ENCODE peak calls at places on chromosomes 12 and 14, in seven cellular contexts. One of them, this sample, is unnamed.

GRCh38 chr14:106163316-106163715 is 636.9 kb downstream of the TMEM121 start:
- DNase-seq in mesothelial cell of epicardium: no peak
- DNase-seq in H7: no peak
- DNase-seq in HFFc6: no peak
- DNase-seq in ELR: no peak
- DNase-seq in occipital lobe: no peak
- DNase-seq in Calu3: no peak
- DNase-seq in this sample: no peak

GRCh38 chr12:116376354-116377193 is 99.1 kb upstream of the MED13L start:
- DNase-seq in Calu3: no peak
- DNase-seq in occipital lobe: no peak
- DNase-seq in mesothelial cell of epicardium: no peak
- DNase-seq in HFFc6: peak; percentile 85
- DNase-seq in ELR: peak; percentile 94
- DNase-seq in H7: no peak
- DNase-seq in this sample: no peak

GRCh38 chr14:74333909-74334308 is 14.4 kb upstream of the VRTN start:
- DNase-seq in Calu3: no peak
- DNase-seq in ELR: peak; percentile 61
- DNase-seq in occipital lobe: no peak
- DNase-seq in H7: no peak
- DNase-seq in HFFc6: peak; percentile 75
- DNase-seq in mesothelial cell of epicardium: no peak
- DNase-seq in this sample: no peak

GRCh38 chr12:106045251-106045674 is 93.5 kb downstream of the NUAK1 start:
- DNase-seq in H7: no peak
- DNase-seq in mesothelial cell of epicardium: no peak
- DNase-seq in Calu3: no peak
- DNase-seq in ELR: no peak
- DNase-seq in occipital lobe: no peak
- DNase-seq in HFFc6: peak; percentile 28
- DNase-seq in this sample: no peak

GRCh38 chr12:6234214-6234613 is 34.0 kb downstream of the CD9 start:
- DNase-seq in HFFc6: no peak
- DNase-seq in ELR: no peak
- DNase-seq in mesothelial cell of epicardium: no peak
- DNase-seq in H7: no peak
- DNase-seq in occipital lobe: no peak
- DNase-seq in Calu3: no peak
- DNase-seq in this sample: no peak

GRCh38 chr12:753401-754237 is 1.2 kb downstream of the WNK1 start:
- DNase-seq in HFFc6: no peak
- DNase-seq in mesothelial cell of epicardium: peak; percentile 20
- DNase-seq in H7: peak; percentile 73
- DNase-seq in occipital lobe: peak; percentile 40
- DNase-seq in Calu3: peak; percentile 67
- DNase-seq in ELR: peak; percentile 52
- DNase-seq in this sample: peak; percentile 27

GRCh38 chr12:94670075-94670474 is 19.7 kb upstream of the TMCC3 start:
- DNase-seq in occipital lobe: no peak
- DNase-seq in H7: no peak
- DNase-seq in Calu3: peak; percentile 9
- DNase-seq in ELR: no peak
- DNase-seq in HFFc6: no peak
- DNase-seq in mesothelial cell of epicardium: no peak
- DNase-seq in this sample: no peak

GRCh38 chr12:21939435-21939834 is 1.8 kb downstream of the ABCC9 start:
- DNase-seq in mesothelial cell of epicardium: no peak
- DNase-seq in ELR: no peak
- DNase-seq in H7: peak; percentile 4
- DNase-seq in occipital lobe: no peak
- DNase-seq in HFFc6: no peak
- DNase-seq in Calu3: no peak
- DNase-seq in this sample: no peak

GRCh38 chr14:66388516-66388915 is 97.7 kb upstream of the CCDC196 start:
- DNase-seq in occipital lobe: no peak
- DNase-seq in HFFc6: no peak
- DNase-seq in ELR: no peak
- DNase-seq in Calu3: no peak
- DNase-seq in H7: no peak
- DNase-seq in mesothelial cell of epicardium: no peak
- DNase-seq in this sample: no peak

GRCh38 chr14:91830777-91831176 is 36.6 kb downstream of the TC2N start:
- DNase-seq in Calu3: peak; percentile 69
- DNase-seq in ELR: no peak
- DNase-seq in H7: peak; percentile 40
- DNase-seq in HFFc6: no peak
- DNase-seq in mesothelial cell of epicardium: no peak
- DNase-seq in occipital lobe: no peak
- DNase-seq in this sample: no peak

GRCh38 chr12:111434680-111435338 is 29.1 kb downstream of the SH2B3 start:
- DNase-seq in mesothelial cell of epicardium: no peak
- DNase-seq in HFFc6: peak; percentile 67
- DNase-seq in occipital lobe: no peak
- DNase-seq in Calu3: no peak
- DNase-seq in ELR: peak; percentile 71
- DNase-seq in H7: no peak
- DNase-seq in this sample: no peak

GRCh38 chr14:88901199-88901588 is 76.7 kb downstream of the TTC8 start:
- DNase-seq in ELR: no peak
- DNase-seq in mesothelial cell of epicardium: no peak
- DNase-seq in Calu3: no peak
- DNase-seq in H7: no peak
- DNase-seq in occipital lobe: no peak
- DNase-seq in HFFc6: no peak
- DNase-seq in this sample: peak; percentile 38

GRCh38 chr12:122517877-122518276 is 8.9 kb downstream of the RSRC2 start:
- DNase-seq in H7: no peak
- DNase-seq in mesothelial cell of epicardium: no peak
- DNase-seq in occipital lobe: no peak
- DNase-seq in Calu3: no peak
- DNase-seq in ELR: peak; percentile 96
- DNase-seq in HFFc6: peak; percentile 94
- DNase-seq in this sample: no peak

GRCh38 chr12:89217472-89217871 is 134.8 kb downstream of the DUSP6 start:
- DNase-seq in ELR: no peak
- DNase-seq in Calu3: no peak
- DNase-seq in HFFc6: no peak
- DNase-seq in occipital lobe: no peak
- DNase-seq in mesothelial cell of epicardium: no peak
- DNase-seq in H7: no peak
- DNase-seq in this sample: no peak

GRCh38 chr14:51283402-51283825 is 43.4 kb downstream of the TMX1 start:
- DNase-seq in occipital lobe: no peak
- DNase-seq in Calu3: peak; percentile 26
- DNase-seq in H7: peak; percentile 54
- DNase-seq in ELR: peak; percentile 96
- DNase-seq in HFFc6: peak; percentile 86
- DNase-seq in mesothelial cell of epicardium: no peak
- DNase-seq in this sample: no peak

GRCh38 chr14:105168979-105169507 is 467 bp upstream of the JAG2 start:
- DNase-seq in Calu3: no peak
- DNase-seq in HFFc6: no peak
- DNase-seq in H7: peak; percentile 94
- DNase-seq in occipital lobe: no peak
- DNase-seq in mesothelial cell of epicardium: no peak
- DNase-seq in ELR: no peak
- DNase-seq in this sample: peak; percentile 54

GRCh38 chr12:105018001-105018400 is 31.9 kb downstream of the NOPCHAP1 start:
- DNase-seq in Calu3: no peak
- DNase-seq in occipital lobe: no peak
- DNase-seq in H7: no peak
- DNase-seq in ELR: peak; percentile 17
- DNase-seq in HFFc6: no peak
- DNase-seq in mesothelial cell of epicardium: no peak
- DNase-seq in this sample: no peak

GRCh38 chr14:105419305-105420091 is at the start of gene MTA1:
- DNase-seq in mesothelial cell of epicardium: no peak
- DNase-seq in H7: peak; percentile 96
- DNase-seq in HFFc6: no peak
- DNase-seq in Calu3: peak; percentile 38
- DNase-seq in occipital lobe: no peak
- DNase-seq in ELR: peak; percentile 71
- DNase-seq in this sample: peak; percentile 54

GRCh38 chr12:127233016-127233415 is 1034.0 kb upstream of the TMEM132C start:
- DNase-seq in H7: no peak
- DNase-seq in occipital lobe: no peak
- DNase-seq in ELR: no peak
- DNase-seq in Calu3: no peak
- DNase-seq in HFFc6: no peak
- DNase-seq in mesothelial cell of epicardium: no peak
- DNase-seq in this sample: no peak

This sample was measured in head of caudate nucleus.